ENCODE peak calls at places on chromosomes 7 and 10, in ten cellular contexts. Q is MM.1S, B is PC-3, Z is lower leg skin, U is kidney epithelial cell, L is brain microvascular endothelial cell, P is uterus, V is fibroblast of lung, G is dorsolateral prefrontal cortex, O is lung. T is an unnamed sample.

GRCh38 chr7:105353752-105354328 is 34.9 kb downstream of the SRPK2 start:
- DNase-seq in Q (no peak), B (no peak), Z (peak; percentile 51), U (no peak), L (peak; percentile 61), P (peak; percentile 34), V (peak; percentile 43), G (no peak), O (no peak), T (peak; percentile 24)

GRCh38 chr10:60433684-60434083 is 44.0 kb upstream of the ANK3 start:
- DNase-seq in Q (no peak), B (peak; percentile 61), Z (no peak), U (no peak), L (peak; percentile 83), P (no peak), V (peak; percentile 89), G (no peak), O (no peak), T (no peak)

GRCh38 chr7:108057951-108058391 is 55.0 kb upstream of the LAMB1 start:
- DNase-seq in Q (no peak), B (no peak), Z (no peak), U (no peak), L (no peak), P (no peak), V (peak; percentile 51), G (no peak), O (no peak), T (no peak)

GRCh38 chr10:48358838-48359237 is 52.4 kb downstream of the MAPK8 start:
- DNase-seq in Q (no peak), B (no peak), Z (no peak), U (no peak), L (no peak), P (no peak), V (no peak), G (no peak), O (no peak), T (no peak)

GRCh38 chr10:102775201-102775972 is 31.6 kb downstream of the WBP1L start:
- DNase-seq in Q (no peak), B (no peak), Z (no peak), U (no peak), L (no peak), P (peak; percentile 75), V (peak; percentile 29), G (no peak), O (no peak), T (no peak)

GRCh38 chr10:11611248-11612003 is at the start of gene USP6NL:
- DNase-seq in Q (peak; percentile 75), B (peak; percentile 74), Z (peak; percentile 82), U (peak; percentile 35), L (peak; percentile 59), P (peak; percentile 91), V (peak; percentile 78), G (peak; percentile 89), O (peak; percentile 88), T (peak; percentile 84)

GRCh38 chr10:58618158-58618676 is 105.5 kb downstream of the BICC1 start:
- DNase-seq in Q (no peak), B (no peak), Z (no peak), U (no peak), L (no peak), P (no peak), V (no peak), G (no peak), O (no peak), T (no peak)

GRCh38 chr10:119189811-119190282 is 11.2 kb upstream of the PRDX3 start:
- DNase-seq in Q (peak; percentile 50), B (no peak), Z (no peak), U (no peak), L (peak; percentile 92), P (no peak), V (peak; percentile 57), G (no peak), O (no peak), T (no peak)

GRCh38 chr7:43824963-43825362 is 44.4 kb downstream of the MRPS24 start:
- DNase-seq in Q (no peak), B (no peak), Z (no peak), U (no peak), L (no peak), P (no peak), V (peak; percentile 3), G (no peak), O (no peak), T (no peak)

GRCh38 chr10:96496281-96496925 is 17.3 kb downstream of the TLL2 start:
- DNase-seq in Q (no peak), B (peak; percentile 35), Z (no peak), U (no peak), L (no peak), P (no peak), V (peak; percentile 32), G (no peak), O (no peak), T (no peak)

GRCh38 chr7:18821554-18821953 is 295.9 kb downstream of the TWIST1 start:
- DNase-seq in Q (no peak), B (no peak), Z (no peak), U (no peak), L (no peak), P (no peak), V (no peak), G (no peak), O (no peak), T (no peak)

GRCh38 chr7:17109017-17109416 is 189.4 kb upstream of the AHR start:
- DNase-seq in Q (no peak), B (peak; percentile 56), Z (no peak), U (no peak), L (peak; percentile 42), P (no peak), V (peak; percentile 67), G (no peak), O (no peak), T (no peak)

GRCh38 chr7:131521651-131522163 is 34.7 kb downstream of the PODXL start:
- DNase-seq in Q (no peak), B (peak; percentile 73), Z (no peak), U (no peak), L (no peak), P (no peak), V (no peak), G (no peak), O (peak; percentile 61), T (no peak)

GRCh38 chr7:151930695-151931094 is 25.6 kb upstream of the GALNTL5 start:
- DNase-seq in Q (no peak), B (no peak), Z (no peak), U (no peak), L (no peak), P (no peak), V (no peak), G (no peak), O (no peak), T (no peak)

GRCh38 chr7:2044883-2045471 is 187.8 kb downstream of the MAD1L1 start:
- DNase-seq in Q (no peak), B (no peak), Z (no peak), U (no peak), L (no peak), P (no peak), V (no peak), G (peak; percentile 37), O (no peak), T (no peak)

GRCh38 chr10:12559578-12560178 is 210.3 kb downstream of the CAMK1D start:
- DNase-seq in Q (no peak), B (no peak), Z (no peak), U (no peak), L (no peak), P (no peak), V (no peak), G (no peak), O (peak; percentile 39), T (no peak)

GRCh38 chr10:98087309-98087708 is 47.1 kb upstream of the R3HCC1L start:
- DNase-seq in Q (no peak), B (no peak), Z (no peak), U (no peak), L (no peak), P (no peak), V (no peak), G (no peak), O (no peak), T (no peak)

GRCh38 chr10:60312818-60313588 is 76.7 kb downstream of the ANK3 start:
- DNase-seq in Q (no peak), B (peak; percentile 96), Z (no peak), U (no peak), L (peak; percentile 11), P (no peak), V (peak; percentile 79), G (no peak), O (no peak), T (no peak)

GRCh38 chr10:4315529-4315928 is 510.5 kb upstream of the AKR1E2 start:
- DNase-seq in Q (no peak), B (no peak), Z (peak; percentile 41), U (no peak), L (peak; percentile 12), P (no peak), V (peak; percentile 96), G (no peak), O (no peak), T (no peak)

GRCh38 chr7:19030280-19030679 is 87.2 kb downstream of the TWIST1 start:
- DNase-seq in Q (no peak), B (peak; percentile 6), Z (no peak), U (no peak), L (no peak), P (no peak), V (no peak), G (no peak), O (no peak), T (no peak)

GRCh38 chr7:82605247-82605864 is 161.8 kb upstream of the CACNA2D1 start:
- DNase-seq in Q (peak; percentile 38), B (peak; percentile 59), Z (peak; percentile 29), U (no peak), L (peak; percentile 40), P (no peak), V (peak; percentile 58), G (no peak), O (no peak), T (no peak)

GRCh38 chr7:98352621-98353020 is 48.3 kb downstream of the BAIAP2L1 start:
- DNase-seq in Q (no peak), B (peak; percentile 96), Z (no peak), U (no peak), L (peak; percentile 53), P (no peak), V (peak; percentile 86), G (no peak), O (no peak), T (no peak)
- H3K4me3 ChIP-seq in Q (no peak overlapping the region), B (peak overlapping the region; percentile 50), Z (no peak overlapping the region), U (no peak overlapping the region), L (no peak overlapping the region), P (no peak overlapping the region), V (no peak overlapping the region), G (no peak overlapping the region), O (no peak overlapping the region), T (no peak overlapping the region)

GRCh38 chr7:128863433-128863989 is 855 bp downstream of the ATP6V1F start:
- DNase-seq in Q (peak; percentile 87), B (peak; percentile 69), Z (no peak), U (no peak), L (peak; percentile 63), P (peak; percentile 17), V (peak; percentile 75), G (no peak), O (peak; percentile 44), T (peak; percentile 36)
- TF ChIP-seq CTCF in Q (peak; percentile 83), B (peak; percentile 65), Z (no peak), U (peak; percentile 72), L (peak; percentile 80), P (peak; percentile 14), V (peak; percentile 63), G (peak; percentile 25), O (no peak), T (peak; percentile 59)

GRCh38 chr7:27198871-27199801 is 755 bp downstream of the HOXA13 start:
- DNase-seq in Q (no peak), B (peak; percentile 20), Z (no peak), U (no peak), L (no peak), P (no peak), V (no peak), G (no peak), O (no peak), T (no peak)
- H3K4me3 ChIP-seq in Q (no peak overlapping the region), B (peak overlapping the region; percentile 91), Z (peak overlapping the region; percentile 15), U (no peak overlapping the region), L (no peak overlapping the region), P (peak overlapping the region; percentile 20), V (no peak overlapping the region), G (no peak overlapping the region), O (no peak overlapping the region), T (no peak overlapping the region)

GRCh38 chr7:130096243-130096827 is 26.0 kb downstream of the KLHDC10 start:
- DNase-seq in Q (no peak), B (no peak), Z (no peak), U (no peak), L (no peak), P (no peak), V (peak; percentile 33), G (no peak), O (no peak), T (no peak)
- TF ChIP-seq CTCF in Q (no peak), B (peak; percentile 47), Z (no peak), U (peak; percentile 27), L (peak; percentile 29), P (peak; percentile 21), V (peak; percentile 48), G (no peak), O (no peak), T (no peak)